ENCODE peak calls at places on chromosomes 13 and 19, in six cellular contexts. G, R, H, Y, J and O are unnamed samples.

GRCh38 chr19:51439021-51439465 is 19.2 kb downstream of the SIGLEC8 start:
- ATAC-seq in G (no peak), R (no peak), H (peak; percentile 49), Y (peak; percentile 57), J (no peak), O (no peak)

GRCh38 chr19:13804830-13805683 is 9.8 kb downstream of the ZSWIM4 start:
- ATAC-seq in G (no peak), R (peak; percentile 47), H (peak; percentile 84), Y (peak; percentile 61), J (peak; percentile 56), O (no peak)

GRCh38 chr19:55216461-55217198 is 7.3 kb upstream of the PTPRH start:
- ATAC-seq in G (peak; percentile 95), R (peak; percentile 93), H (peak; percentile 83), Y (peak; percentile 93), J (peak; percentile 95), O (peak; percentile 91)

GRCh38 chr13:76887070-76887563 is 912 bp upstream of the KCTD12 start:
- ATAC-seq in G (no peak), R (no peak), H (no peak), Y (no peak), J (no peak), O (no peak)

GRCh38 chr13:52371736-52372247 is 34.2 kb downstream of the THSD1 start:
- ATAC-seq in G (peak; percentile 65), R (no peak), H (peak; percentile 86), Y (peak; percentile 38), J (no peak), O (no peak)

GRCh38 chr19:28039677-28040381 is 1173.1 kb downstream of the UQCRFS1 start:
- ATAC-seq in G (no peak), R (no peak), H (no peak), Y (no peak), J (peak; percentile 50), O (no peak)

GRCh38 chr19:42115705-42116104 is 16.5 kb downstream of the POU2F2 start:
- ATAC-seq in G (no peak), R (no peak), H (no peak), Y (no peak), J (peak; percentile 42), O (no peak)

GRCh38 chr13:31631071-31631470 is 108.3 kb upstream of the RXFP2 start:
- ATAC-seq in G (no peak), R (no peak), H (no peak), Y (no peak), J (no peak), O (no peak)

GRCh38 chr13:113202912-113203311 is 5.6 kb downstream of the PCID2 start:
- ATAC-seq in G (no peak), R (no peak), H (no peak), Y (peak; percentile 29), J (no peak), O (no peak)

GRCh38 chr13:105908581-105908980 is 626.9 kb downstream of the EFNB2 start:
- ATAC-seq in G (no peak), R (no peak), H (peak; percentile 47), Y (no peak), J (no peak), O (no peak)

GRCh38 chr19:44712864-44713515 is 14.0 kb downstream of the CEACAM16 start:
- ATAC-seq in G (peak; percentile 44), R (peak; percentile 66), H (peak; percentile 88), Y (no peak), J (no peak), O (no peak)

GRCh38 chr19:8484331-8484894 is 18.0 kb downstream of the PRAM1 start:
- ATAC-seq in G (no peak), R (no peak), H (no peak), Y (peak; percentile 52), J (no peak), O (peak; percentile 46)

GRCh38 chr13:24680921-24681585 is 845 bp downstream of the ATP12A start:
- ATAC-seq in G (no peak), R (no peak), H (no peak), Y (no peak), J (no peak), O (no peak)

GRCh38 chr13:40024962-40025714 is 369.7 kb downstream of the COG6 start:
- ATAC-seq in G (no peak), R (no peak), H (no peak), Y (peak; percentile 15), J (no peak), O (peak; percentile 57)

DNA sequence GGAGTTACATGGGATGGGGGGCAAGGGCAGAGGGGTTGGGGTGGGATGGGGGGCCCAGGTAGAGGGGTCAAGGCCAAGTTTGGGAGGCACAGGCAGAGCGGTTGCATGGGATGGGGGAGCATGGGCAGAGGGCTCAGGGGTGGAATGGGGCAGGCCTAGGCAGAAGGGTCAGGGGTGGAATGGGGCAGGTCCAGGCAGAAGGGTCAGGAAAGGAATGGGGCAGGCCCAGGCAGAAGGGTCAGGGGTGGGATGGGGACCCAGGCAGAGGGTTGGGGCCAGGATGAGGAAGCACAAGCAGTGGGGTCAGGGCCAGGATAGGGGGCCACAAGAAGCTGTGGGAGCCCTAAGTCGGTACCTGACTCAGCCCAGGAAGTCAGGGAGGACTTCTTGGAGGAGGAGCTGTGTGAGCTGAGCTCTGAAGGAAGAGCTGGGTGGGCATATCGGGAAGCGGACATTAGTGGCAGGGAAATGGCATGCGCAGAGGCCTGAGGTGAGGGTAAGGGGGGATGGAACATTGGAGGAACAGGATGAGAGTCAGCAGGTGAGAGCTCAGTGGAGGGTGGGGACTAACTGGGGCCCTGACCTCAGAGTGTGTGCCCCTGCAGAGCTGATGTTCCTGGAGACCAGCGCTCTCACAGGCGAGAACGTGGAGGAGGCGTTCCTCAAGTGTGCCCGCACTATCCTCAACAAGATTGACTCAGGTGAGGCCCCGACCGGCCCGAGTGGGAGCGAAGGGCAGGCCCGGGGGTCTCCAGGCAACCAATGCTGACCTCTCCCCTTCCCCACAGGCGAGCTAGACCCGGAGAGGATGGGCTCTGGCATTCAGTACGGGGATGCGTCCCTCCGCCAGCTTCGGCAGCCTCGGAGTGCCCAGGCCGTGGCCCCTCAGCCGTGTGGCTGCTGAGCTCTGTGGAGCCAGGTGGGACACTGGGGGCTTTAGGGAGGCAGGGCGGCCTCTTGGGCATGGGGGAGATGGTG is 8.3 kb downstream of the RAB4B start:
- ATAC-seq in G (no peak), R (peak; percentile 26), H (no peak), Y (peak; percentile 27), J (no peak), O (no peak)
- H3K27ac ChIP-seq in G (no peak overlapping the region), R (no peak overlapping the region), H (no peak overlapping the region), Y (no peak overlapping the region), J (no peak overlapping the region), O (no peak overlapping the region)

GRCh38 chr19:12495002-12495802 is 10.6 kb upstream of the ZNF709 start:
- ATAC-seq in G (peak; percentile 100), R (no peak), H (no peak), Y (peak; percentile 100), J (peak; percentile 100), O (peak; percentile 100)
- TF ChIP-seq CTCF in G (peak; percentile 39), R (no peak), H (no peak), Y (peak; percentile 49), J (peak; percentile 59), O (no peak)

DNA sequence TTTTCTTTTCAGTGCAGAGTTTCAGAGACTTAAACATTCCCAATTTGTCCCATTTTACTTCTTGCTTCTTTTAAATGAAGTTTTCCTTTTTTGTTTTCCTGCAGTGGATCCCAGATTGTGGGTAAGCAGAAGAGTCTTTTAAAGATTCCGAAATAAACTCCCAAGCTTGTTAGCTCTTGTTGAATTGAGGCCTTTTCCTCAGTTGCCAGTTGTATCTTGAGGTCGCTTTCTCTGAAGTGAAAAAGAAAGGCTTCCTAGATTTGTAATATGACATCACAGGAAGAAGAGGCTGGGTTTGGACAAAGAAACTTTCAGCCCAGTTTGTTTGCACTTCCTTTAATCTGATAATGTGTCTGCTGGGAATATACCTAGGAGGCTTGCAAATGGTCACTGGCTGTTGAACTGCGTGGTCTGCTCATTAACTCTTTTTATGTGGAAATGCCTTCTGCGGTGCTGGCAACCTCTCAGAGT is at the start of gene LPAR6:
- ATAC-seq in G (peak; percentile 77), R (peak; percentile 56), H (no peak), Y (peak; percentile 83), J (peak; percentile 81), O (peak; percentile 74)
- TF ChIP-seq POLR2A in G (no peak), R (no peak), H (no peak), Y (no peak), J (peak; percentile 58), O (peak; percentile 24)

GRCh38 chr13:43758834-43759233 is 27.9 kb downstream of the ENOX1 start:
- ATAC-seq in G (no peak), R (no peak), H (no peak), Y (no peak), J (no peak), O (no peak)

GRCh38 chr13:43757266-43757665 is 29.5 kb downstream of the ENOX1 start:
- ATAC-seq in G (no peak), R (no peak), H (no peak), Y (no peak), J (no peak), O (no peak)

GRCh38 chr13:43763143-43763759 is 23.5 kb downstream of the ENOX1 start:
- ATAC-seq in G (no peak), R (no peak), H (no peak), Y (no peak), J (no peak), O (no peak)

GRCh38 chr13:43764349-43764748 is 22.4 kb downstream of the ENOX1 start:
- ATAC-seq in G (no peak), R (no peak), H (no peak), Y (no peak), J (no peak), O (no peak)

DNA sequence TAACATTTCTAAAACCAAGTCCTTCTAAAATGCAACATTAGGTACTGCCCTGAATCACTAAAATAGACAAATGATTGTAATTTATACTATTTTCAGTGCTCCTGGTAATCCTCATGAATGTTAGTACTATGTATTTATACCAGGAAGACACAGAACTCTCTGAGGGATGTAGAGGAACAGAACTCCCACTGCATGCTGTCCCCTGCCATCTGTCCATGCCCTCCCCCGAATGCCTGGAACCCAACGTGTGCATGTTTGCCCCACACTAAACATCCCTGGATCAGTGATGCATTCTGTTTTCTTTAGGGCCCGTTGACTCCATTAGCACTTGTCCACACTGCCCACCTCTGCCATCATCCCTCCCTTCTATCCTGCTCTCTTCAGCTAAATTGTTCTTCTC is 26.5 kb downstream of the ENOX1 start:
- ATAC-seq in G (no peak), R (no peak), H (no peak), Y (no peak), J (no peak), O (no peak)
- H3K27ac ChIP-seq in G (no peak overlapping the region), R (no peak overlapping the region), H (no peak overlapping the region), Y (no peak overlapping the region), J (no peak overlapping the region), O (no peak overlapping the region)

DNA sequence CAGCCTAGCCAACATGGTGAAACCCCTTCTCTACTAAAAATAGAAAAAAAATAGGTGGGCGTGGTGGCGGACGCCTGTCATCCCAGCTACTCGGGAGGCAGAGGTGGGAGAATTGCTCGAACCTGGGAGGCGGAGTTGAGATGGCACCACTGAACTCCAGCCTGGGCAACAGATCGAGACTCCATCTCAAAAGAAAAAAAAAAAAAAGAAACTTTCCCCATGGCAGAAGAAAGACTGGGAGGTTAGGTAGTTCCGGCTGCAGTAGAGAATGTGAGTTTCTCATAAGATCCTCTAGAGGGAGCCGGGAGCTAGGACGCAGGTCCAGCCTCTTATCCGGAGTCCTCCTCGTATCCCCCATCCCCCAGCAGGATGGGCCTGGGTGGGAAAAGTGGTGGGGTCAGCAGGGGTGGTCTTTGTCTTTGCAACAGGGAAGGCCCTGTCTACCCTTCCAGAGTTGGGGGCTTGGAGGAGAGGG is 13.2 kb upstream of the CREB3L3 start:
- ATAC-seq in G (peak; percentile 95), R (peak; percentile 91), H (peak; percentile 82), Y (peak; percentile 72), J (peak; percentile 91), O (peak; percentile 84)
- TF ChIP-seq CTCF in G (peak; percentile 80), R (peak; percentile 49), H (peak; percentile 69), Y (peak; percentile 47), J (peak; percentile 67), O (peak; percentile 65)